ENCODE peak calls at places on chromosome 2, in eight cellular contexts. V, S, K, R, M, A, U and Q are unnamed samples.

GRCh38 chr2:8477511-8478132 is 204.2 kb upstream of the ID2 start:
- DNase-seq in V (no peak), S (no peak), K (no peak), R (no peak), M (peak; percentile 95), A (no peak), U (no peak), Q (no peak)

GRCh38 chr2:167914969-167915368 is 332.4 kb downstream of the STK39 start:
- DNase-seq in V (no peak), S (no peak), K (no peak), R (no peak), M (no peak), A (no peak), U (no peak), Q (no peak)

GRCh38 chr2:177261115-177261779 is 3.3 kb downstream of the NFE2L2 start:
- DNase-seq in V (no peak), S (no peak), K (no peak), R (no peak), M (no peak), A (no peak), U (no peak), Q (no peak)

GRCh38 chr2:141109633-141110032 is 1021.2 kb downstream of the LRP1B start:
- DNase-seq in V (no peak), S (no peak), K (no peak), R (no peak), M (no peak), A (no peak), U (peak; percentile 5), Q (no peak)

GRCh38 chr2:184067502-184067901 is 530.8 kb upstream of the ZNF804A start:
- DNase-seq in V (no peak), S (peak; percentile 13), K (no peak), R (no peak), M (no peak), A (no peak), U (no peak), Q (no peak)

GRCh38 chr2:172119089-172119488 is 16.4 kb upstream of the DLX2 start:
- DNase-seq in V (no peak), S (no peak), K (no peak), R (no peak), M (no peak), A (no peak), U (peak; percentile 86), Q (peak; percentile 82)

GRCh38 chr2:153477096-153477555 is 1.4 kb downstream of the RPRM start:
- DNase-seq in V (no peak), S (peak; percentile 56), K (no peak), R (no peak), M (no peak), A (peak; percentile 58), U (no peak), Q (no peak)

GRCh38 chr2:240629968-240630770 is 4.9 kb downstream of the GPR35 start:
- DNase-seq in V (no peak), S (peak; percentile 15), K (no peak), R (no peak), M (no peak), A (no peak), U (no peak), Q (no peak)

GRCh38 chr2:22880161-22880560 is 504.8 kb upstream of the KLHL29 start:
- DNase-seq in V (no peak), S (no peak), K (no peak), R (no peak), M (no peak), A (no peak), U (no peak), Q (no peak)

GRCh38 chr2:152550386-152550785 is 166.9 kb downstream of the PRPF40A start:
- DNase-seq in V (no peak), S (no peak), K (no peak), R (no peak), M (no peak), A (no peak), U (peak; percentile 33), Q (peak; percentile 37)

GRCh38 chr2:240915526-240916335 is 9.6 kb downstream of the CROCC2 start:
- DNase-seq in V (no peak), S (no peak), K (no peak), R (no peak), M (no peak), A (no peak), U (no peak), Q (no peak)

GRCh38 chr2:105671156-105671555 is 73.6 kb upstream of the NCK2 start:
- DNase-seq in V (no peak), S (no peak), K (no peak), R (no peak), M (no peak), A (no peak), U (no peak), Q (peak; percentile 24)

GRCh38 chr2:143937563-143938346 is 582.2 kb downstream of the ZEB2 start:
- DNase-seq in V (no peak), S (peak; percentile 64), K (no peak), R (no peak), M (no peak), A (no peak), U (no peak), Q (no peak)

GRCh38 chr2:176432439-176432838 is 163.2 kb downstream of the MTX2 start:
- DNase-seq in V (no peak), S (no peak), K (no peak), R (no peak), M (no peak), A (no peak), U (no peak), Q (peak; percentile 28)

GRCh38 chr2:71945133-71945959 is 202.3 kb downstream of the CYP26B1 start:
- DNase-seq in V (no peak), S (no peak), K (no peak), R (no peak), M (no peak), A (no peak), U (no peak), Q (no peak)

GRCh38 chr2:66846887-66847286 is 412.0 kb downstream of the MEIS1 start:
- DNase-seq in V (no peak), S (no peak), K (no peak), R (no peak), M (no peak), A (no peak), U (peak; percentile 12), Q (no peak)

GRCh38 chr2:68971591-68972231 is 2.7 kb upstream of the GKN1 start:
- DNase-seq in V (peak; percentile 76), S (no peak), K (no peak), R (no peak), M (no peak), A (no peak), U (no peak), Q (peak; percentile 95)

GRCh38 chr2:168773719-168774521 is 28.5 kb upstream of the NOSTRIN start:
- DNase-seq in V (peak; percentile 13), S (peak; percentile 39), K (peak; percentile 52), R (peak; percentile 84), M (no peak), A (no peak), U (peak; percentile 71), Q (peak; percentile 67)

GRCh38 chr2:48915884-48916283 is 160.4 kb upstream of the LHCGR start:
- DNase-seq in V (no peak), S (no peak), K (no peak), R (no peak), M (no peak), A (no peak), U (no peak), Q (no peak)

GRCh38 chr2:42567806-42568429 is 514 bp upstream of the MTA3 start:
- DNase-seq in V (peak; percentile 18), S (no peak), K (no peak), R (no peak), M (peak; percentile 48), A (peak; percentile 46), U (peak; percentile 40), Q (no peak)

GRCh38 chr2:37918742-37919186 is 6.3 kb upstream of the RMDN2 start:
- DNase-seq in V (no peak), S (no peak), K (no peak), R (no peak), M (no peak), A (no peak), U (peak; percentile 99), Q (no peak)

DNA sequence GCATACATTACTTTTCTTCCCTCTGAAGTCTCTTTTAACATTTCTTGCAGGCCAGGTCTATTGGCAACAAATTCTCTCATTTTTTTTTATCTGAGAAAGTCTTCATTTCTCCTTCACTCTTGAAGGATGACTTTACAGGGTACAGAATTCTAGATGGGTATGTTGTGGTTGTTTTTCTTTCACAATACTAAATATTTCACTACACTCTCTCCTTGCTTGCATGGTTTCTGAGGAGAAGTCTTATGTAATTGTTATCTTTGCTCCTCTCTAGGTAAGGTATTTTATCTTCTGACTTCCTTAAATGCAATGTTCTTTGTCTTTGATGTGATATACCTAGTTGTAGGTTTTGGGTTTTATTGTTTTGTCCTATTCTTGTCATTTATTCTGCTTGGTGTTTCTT is 371.1 kb downstream of the FIGN start:
- DNase-seq in V (no peak), S (no peak), K (no peak), R (no peak), M (no peak), A (no peak), U (no peak), Q (no peak)
- TF ChIP-seq RAD21 in V (no peak), S (no peak), K (no peak), R (no peak), M (no peak), A (no peak), U (no peak), Q (no peak)

GRCh38 chr2:239357954-239358754 is 42.7 kb downstream of the HDAC4 start:
- DNase-seq in V (no peak), S (no peak), K (no peak), R (no peak), M (no peak), A (no peak), U (no peak), Q (peak; percentile 12)
- TF ChIP-seq RAD21 in V (no peak), S (no peak), K (no peak), R (no peak), M (no peak), A (peak; percentile 11), U (no peak), Q (no peak)

GRCh38 chr2:191895195-191895594 is 48.3 kb upstream of the CAVIN2 start:
- DNase-seq in V (no peak), S (no peak), K (no peak), R (no peak), M (no peak), A (no peak), U (no peak), Q (no peak)

GRCh38 chr2:191892391-191892790 is 45.5 kb upstream of the CAVIN2 start:
- DNase-seq in V (no peak), S (no peak), K (no peak), R (no peak), M (no peak), A (no peak), U (no peak), Q (peak; percentile 86)

GRCh38 chr2:191899442-191899841 is 52.6 kb upstream of the CAVIN2 start:
- DNase-seq in V (no peak), S (no peak), K (no peak), R (no peak), M (no peak), A (no peak), U (no peak), Q (peak; percentile 91)

GRCh38 chr2:191895743-191896142 is 48.9 kb upstream of the CAVIN2 start:
- DNase-seq in V (no peak), S (no peak), K (no peak), R (no peak), M (no peak), A (no peak), U (no peak), Q (no peak)

GRCh38 chr2:191894681-191895147 is 47.8 kb upstream of the CAVIN2 start:
- DNase-seq in V (peak; percentile 14), S (no peak), K (peak; percentile 31), R (no peak), M (no peak), A (no peak), U (no peak), Q (peak; percentile 86)
- TF ChIP-seq RAD21 in V (peak; percentile 12), S (no peak), K (no peak), R (no peak), M (no peak), A (no peak), U (no peak), Q (no peak)

GRCh38 chr2:128381001-128381938 is 62.6 kb upstream of the HS6ST1 start:
- DNase-seq in V (no peak), S (peak; percentile 61), K (no peak), R (no peak), M (no peak), A (no peak), U (peak; percentile 68), Q (no peak)
- TF ChIP-seq RAD21 in V (no peak), S (no peak), K (no peak), R (no peak), M (no peak), A (no peak), U (no peak), Q (no peak)